ENCODE peak calls at places on chromosomes 12 and 14, in seven cellular contexts. E is choroid plexus epithelial cell, P is astrocyte of the spinal cord, K is PC-3, C is endodermal cell, U is HFF-Myc, X is Calu3. M is an unnamed sample.

GRCh38 chr12:78928200-78929074 is 63.9 kb downstream of the SYT1 start:
- DNase-seq in C (no peak), X (peak; percentile 47), U (no peak), E (peak; percentile 30), K (peak; percentile 53), P (peak; percentile 83), M (no peak)

GRCh38 chr14:91398192-91398591 is 19.4 kb downstream of the CCDC88C start:
- DNase-seq in P (no peak), C (no peak), E (no peak), K (no peak), U (no peak), X (no peak), M (no peak)

GRCh38 chr12:46959484-46959883 is 119.9 kb upstream of the PCED1B start:
- DNase-seq in E (peak; percentile 58), U (no peak), K (peak; percentile 98), X (no peak), P (peak; percentile 75), C (no peak), M (no peak)

GRCh38 chr12:16189849-16190248 is 87.6 kb downstream of the SLC15A5 start:
- DNase-seq in X (no peak), U (no peak), K (peak; percentile 68), P (peak; percentile 20), E (peak; percentile 74), C (no peak), M (no peak)

GRCh38 chr12:29771786-29772185 is 12.0 kb downstream of the TMTC1 start:
- DNase-seq in E (no peak), K (peak; percentile 17), P (no peak), C (no peak), U (no peak), X (no peak), M (no peak)

GRCh38 chr12:79344855-79345840 is 345.6 kb downstream of the PAWR start:
- DNase-seq in E (peak; percentile 76), X (peak; percentile 74), P (peak; percentile 28), K (peak; percentile 77), C (peak; percentile 87), U (peak; percentile 15), M (no peak)

GRCh38 chr12:76260390-76260748 is 87.8 kb downstream of the BBS10 start:
- DNase-seq in X (no peak), P (no peak), K (no peak), E (peak; percentile 61), U (peak; percentile 71), C (no peak), M (no peak)

GRCh38 chr12:12810507-12811143 is 2.5 kb upstream of the DDX47 start:
- DNase-seq in E (no peak), K (peak; percentile 65), P (no peak), U (no peak), X (no peak), C (peak; percentile 65), M (no peak)

GRCh38 chr14:26925876-26926584 is 328.2 kb upstream of the NOVA1 start:
- DNase-seq in P (peak; percentile 20), E (peak; percentile 16), C (peak; percentile 56), K (no peak), X (no peak), U (no peak), M (no peak)

GRCh38 chr12:132460571-132460970 is 29.4 kb upstream of the FBRSL1 start:
- DNase-seq in P (no peak), U (no peak), K (peak; percentile 19), E (peak; percentile 5), C (peak; percentile 80), X (no peak), M (no peak)

GRCh38 chr14:23492618-23493272 is 23.2 kb downstream of the NGDN start:
- DNase-seq in U (no peak), C (no peak), P (no peak), K (no peak), X (no peak), E (peak; percentile 43), M (no peak)

GRCh38 chr12:6937481-6938352 is 5.9 kb upstream of the RNU7-1 start:
- DNase-seq in U (no peak), C (peak; percentile 99), P (peak; percentile 95), K (peak; percentile 94), X (peak; percentile 93), E (peak; percentile 96), M (peak; percentile 96)

GRCh38 chr12:6935221-6935550 is 7.4 kb downstream of the ATN1 start:
- DNase-seq in K (no peak), U (no peak), X (no peak), C (no peak), P (no peak), E (peak; percentile 36), M (no peak)

GRCh38 chr12:6935551-6936377 is 7.9 kb upstream of the RNU7-1 start:
- DNase-seq in X (no peak), U (no peak), C (no peak), K (no peak), E (no peak), P (no peak), M (no peak)

GRCh38 chr12:6936378-6936638 is 7.3 kb upstream of the RNU7-1 start:
- DNase-seq in K (no peak), C (no peak), U (no peak), X (no peak), P (no peak), E (no peak), M (no peak)

GRCh38 chr12:6936642-6937480 is 6.8 kb upstream of the RNU7-1 start:
- DNase-seq in C (peak; percentile 71), E (no peak), P (no peak), X (peak; percentile 30), U (no peak), K (no peak), M (peak; percentile 72)
- TF ChIP-seq CTCF in C (peak; percentile 46), E (no peak), P (no peak), X (no peak), U (no peak), K (no peak), M (peak; percentile 27)

GRCh38 chr14:80927385-80927989 is 14.1 kb downstream of the CEP128 start:
- DNase-seq in E (no peak), X (no peak), P (no peak), K (no peak), C (peak; percentile 67), U (no peak), M (no peak)
- TF ChIP-seq CTCF in E (peak; percentile 24), X (no peak), P (peak; percentile 1), K (no peak), C (peak; percentile 72), U (no peak), M (peak; percentile 21)

DNA sequence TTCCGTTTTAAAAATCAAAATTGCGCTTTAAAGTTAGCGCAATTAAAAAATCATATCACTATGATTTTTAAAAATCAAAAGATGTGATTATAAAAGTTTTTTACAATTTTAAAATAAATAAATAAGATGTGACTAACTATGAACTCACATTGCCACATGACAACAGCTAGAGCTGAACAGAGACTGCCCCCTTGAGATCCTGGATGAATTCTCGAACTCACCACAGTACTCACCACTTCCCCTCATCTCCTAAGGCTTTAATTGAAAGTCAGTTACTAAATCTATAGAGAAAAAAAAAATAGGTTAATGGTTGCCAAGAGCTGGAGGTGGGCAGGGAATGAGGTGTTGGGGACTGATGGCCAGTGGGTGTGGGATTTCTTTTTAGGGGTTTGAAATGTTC is 384.2 kb downstream of the ZFP36L1 start:
- DNase-seq in C (no peak), K (peak; percentile 63), U (no peak), E (peak; percentile 75), P (no peak), X (no peak), M (no peak)
- TF ChIP-seq CTCF in C (peak; percentile 55), K (peak; percentile 63), U (peak; percentile 27), E (peak; percentile 54), P (peak; percentile 23), X (no peak), M (peak; percentile 38)

DNA sequence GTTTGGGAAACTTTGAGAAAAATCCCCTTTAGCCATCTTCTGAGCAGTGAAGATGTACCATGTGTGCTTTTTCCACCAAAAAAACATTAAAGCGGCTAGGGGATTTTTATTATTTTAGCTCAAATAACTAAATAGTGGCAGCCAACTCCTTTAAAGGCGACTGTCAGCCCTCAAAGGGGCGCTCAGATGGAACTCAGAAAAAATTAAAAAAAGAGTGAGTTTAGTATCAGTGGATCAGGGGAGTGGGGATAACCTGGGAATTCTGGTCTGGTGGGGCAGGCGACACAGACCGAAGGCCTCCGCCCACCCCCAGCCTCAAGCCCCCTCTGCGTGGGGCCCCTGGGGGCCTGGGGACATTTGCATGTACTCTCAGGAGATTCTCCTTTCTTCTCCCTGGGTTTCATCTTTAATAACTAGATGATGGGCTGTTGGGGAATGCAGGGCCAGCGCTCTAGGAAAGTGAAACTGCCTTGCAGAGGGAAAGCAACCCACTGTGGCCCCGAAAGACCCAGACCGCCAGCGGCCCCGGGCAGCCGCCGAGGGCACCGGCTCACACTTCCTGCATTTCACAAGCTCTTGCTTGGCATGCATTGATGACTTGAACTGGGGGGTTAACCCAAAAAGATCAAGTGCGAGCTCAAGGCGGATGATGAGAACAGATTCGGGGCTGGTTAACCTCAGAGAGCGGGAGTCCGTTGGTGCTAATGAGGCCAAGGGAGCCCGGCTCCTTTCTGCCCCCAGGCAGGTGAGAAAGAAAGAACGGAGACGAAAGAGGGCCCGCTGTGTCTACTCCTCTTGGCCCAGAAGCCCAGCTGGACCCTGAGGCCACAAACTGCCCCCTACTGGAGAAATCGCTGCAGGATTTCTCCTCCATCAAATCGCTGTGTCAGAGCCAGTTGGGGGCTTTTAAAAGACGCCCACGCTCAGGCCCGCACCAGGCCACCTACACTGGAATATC is 7.3 kb upstream of the BATF start:
- DNase-seq in E (peak; percentile 52), U (no peak), C (peak; percentile 79), X (peak; percentile 15), P (peak; percentile 15), K (no peak), M (peak; percentile 91)
- TF ChIP-seq CTCF in E (peak; percentile 55), U (peak; percentile 31), C (peak; percentile 67), X (no peak), P (no peak), K (peak; percentile 22), M (peak; percentile 58)

GRCh38 chr14:51977075-51977474 is 12.3 kb upstream of the RTRAF start:
- DNase-seq in P (no peak), K (no peak), U (no peak), E (no peak), C (no peak), X (no peak), M (no peak)

GRCh38 chr14:51981218-51981854 is 8.0 kb upstream of the RTRAF start:
- DNase-seq in E (no peak), U (no peak), P (no peak), C (no peak), K (no peak), X (no peak), M (peak; percentile 33)

GRCh38 chr14:51978566-51979398 is 10.6 kb upstream of the RTRAF start:
- DNase-seq in C (peak; percentile 95), E (peak; percentile 90), P (peak; percentile 78), X (peak; percentile 80), U (peak; percentile 73), K (peak; percentile 93), M (no peak)

GRCh38 chr14:51979399-51979709 is 10.0 kb upstream of the RTRAF start:
- DNase-seq in C (no peak), E (no peak), K (no peak), X (no peak), P (no peak), U (no peak), M (no peak)
- TF ChIP-seq CTCF in C (peak; percentile 39), E (no peak), K (peak; percentile 20), X (no peak), P (no peak), U (no peak), M (no peak)